ENCODE peak calls at places on chromosomes 3 and 15, in seven cellular contexts. Y is GM23338, G is mucosa of descending colon, C is PC-3, O is breast epithelium, D is cardiac muscle cell, Q is osteoblast. M is an unnamed sample. For H3K36me3, the result is how much of the 10 kb centered on the place peaks cover.

GRCh38 chr3:136196064-136196400 is at the start of gene MSL2:
- DNase-seq in D (no peak), G (peak), O (no peak), Y (no peak), C (no peak), Q (no peak), M (no peak)

GRCh38 chr15:97401970-97402369 is 558.5 kb upstream of the ARRDC4 start:
- DNase-seq in C (no peak), O (no peak), Y (no peak), Q (no peak), D (no peak), G (no peak), M (no peak)

GRCh38 chr15:82570721-82571519 is 30.7 kb upstream of the RPS17 start:
- DNase-seq in D (peak), Q (peak), Y (peak), O (no peak), C (peak), G (no peak), M (no peak)

GRCh38 chr3:149299938-149300791 is 33.3 kb downstream of the TM4SF18 start:
- DNase-seq in D (peak), Q (no peak), Y (no peak), C (peak), O (no peak), G (peak), M (peak)

GRCh38 chr3:194256040-194256945 is 94.8 kb downstream of the CPN2 start:
- DNase-seq in G (no peak), O (no peak), C (no peak), Q (no peak), Y (no peak), D (no peak), M (no peak)

GRCh38 chr3:196599734-196600128 is 31.3 kb downstream of the FBXO45 start:
- DNase-seq in Y (no peak), O (no peak), D (no peak), Q (peak), C (peak), G (no peak), M (no peak)

GRCh38 chr3:182789371-182789770 is 3.9 kb upstream of the ATP11B start:
- DNase-seq in C (no peak), Q (no peak), D (peak), O (no peak), Y (no peak), G (no peak), M (peak)

GRCh38 chr3:39809181-39809994 is at the start of gene MYRIP:
- DNase-seq in Q (peak), C (peak), Y (peak), D (peak), G (peak), O (peak), M (no peak)

GRCh38 chr3:10164546-10165393 is at the start of gene IRAK2:
- DNase-seq in Y (peak), G (peak), C (peak), D (peak), Q (peak), O (peak), M (no peak)

GRCh38 chr3:36403661-36404060 is 23.4 kb downstream of the STAC start:
- DNase-seq in Y (no peak), O (no peak), Q (no peak), G (no peak), C (no peak), D (no peak), M (peak)

GRCh38 chr3:124149081-124149480 is 157.2 kb upstream of the ROPN1 start:
- DNase-seq in C (no peak), G (no peak), Y (no peak), O (no peak), D (no peak), Q (no peak), M (no peak)

GRCh38 chr3:150469931-150470740 is 62.0 kb downstream of the TSC22D2 start:
- DNase-seq in G (peak), C (peak), Q (no peak), D (no peak), Y (no peak), O (peak), M (peak)

GRCh38 chr3:184778426-184779332 is 33.3 kb upstream of the VPS8 start:
- DNase-seq in Q (peak), G (no peak), Y (no peak), D (peak), C (no peak), O (no peak), M (no peak)

GRCh38 chr3:24419067-24419791 is 75.4 kb downstream of the THRB start:
- DNase-seq in Y (no peak), C (no peak), G (no peak), Q (no peak), O (no peak), D (no peak), M (no peak)

GRCh38 chr3:43621406-43621973 is 321 bp downstream of the ANO10 start:
- DNase-seq in Q (no peak), Y (no peak), D (no peak), G (peak), O (no peak), C (no peak), M (no peak)

GRCh38 chr3:6119367-6119766 is 741.5 kb upstream of the GRM7 start:
- DNase-seq in O (no peak), Y (no peak), Q (no peak), D (no peak), G (no peak), C (no peak), M (no peak)

GRCh38 chr3:44892689-44893088 is 18.3 kb downstream of the TGM4 start:
- DNase-seq in C (peak), G (no peak), D (peak), Q (no peak), Y (no peak), O (no peak), M (peak)

GRCh38 chr15:28974142-28974541 is 88.4 kb downstream of the APBA2 start:
- DNase-seq in C (no peak), D (no peak), G (no peak), O (peak), Q (no peak), Y (no peak), M (no peak)

GRCh38 chr15:78364233-78364632 is 24.1 kb downstream of the CRABP1 start:
- DNase-seq in D (no peak), O (no peak), Q (no peak), Y (no peak), G (no peak), C (no peak), M (no peak)

GRCh38 chr15:32824777-32825176 is 107.0 kb downstream of the GREM1 start:
- DNase-seq in Y (no peak), O (no peak), D (peak), C (peak), Q (peak), G (no peak), M (peak)

GRCh38 chr15:89122532-89123525 is 34.6 kb downstream of the ABHD2 start:
- DNase-seq in Q (no peak), D (no peak), O (no peak), G (no peak), Y (no peak), C (peak), M (peak)

GRCh38 chr3:13022348-13023250 is 50.6 kb downstream of the IQSEC1 start:
- DNase-seq in Y (peak), Q (peak), D (peak), O (peak), G (no peak), C (peak), M (no peak)

GRCh38 chr3:190225186-190225692 is 97.0 kb downstream of the CLDN1 start:
- DNase-seq in Q (no peak), Y (peak), D (peak), C (peak), G (peak), O (no peak), M (peak)

GRCh38 chr3:65873028-65873427 is 165.7 kb downstream of the MAGI1 start:
- DNase-seq in G (no peak), Y (no peak), Q (no peak), O (no peak), C (no peak), D (peak), M (no peak)

GRCh38 chr3:197027151-197027895 is 2.3 kb downstream of the MELTF start:
- DNase-seq in Q (peak), D (peak), G (no peak), C (peak), O (peak), Y (no peak), M (no peak)

DNA sequence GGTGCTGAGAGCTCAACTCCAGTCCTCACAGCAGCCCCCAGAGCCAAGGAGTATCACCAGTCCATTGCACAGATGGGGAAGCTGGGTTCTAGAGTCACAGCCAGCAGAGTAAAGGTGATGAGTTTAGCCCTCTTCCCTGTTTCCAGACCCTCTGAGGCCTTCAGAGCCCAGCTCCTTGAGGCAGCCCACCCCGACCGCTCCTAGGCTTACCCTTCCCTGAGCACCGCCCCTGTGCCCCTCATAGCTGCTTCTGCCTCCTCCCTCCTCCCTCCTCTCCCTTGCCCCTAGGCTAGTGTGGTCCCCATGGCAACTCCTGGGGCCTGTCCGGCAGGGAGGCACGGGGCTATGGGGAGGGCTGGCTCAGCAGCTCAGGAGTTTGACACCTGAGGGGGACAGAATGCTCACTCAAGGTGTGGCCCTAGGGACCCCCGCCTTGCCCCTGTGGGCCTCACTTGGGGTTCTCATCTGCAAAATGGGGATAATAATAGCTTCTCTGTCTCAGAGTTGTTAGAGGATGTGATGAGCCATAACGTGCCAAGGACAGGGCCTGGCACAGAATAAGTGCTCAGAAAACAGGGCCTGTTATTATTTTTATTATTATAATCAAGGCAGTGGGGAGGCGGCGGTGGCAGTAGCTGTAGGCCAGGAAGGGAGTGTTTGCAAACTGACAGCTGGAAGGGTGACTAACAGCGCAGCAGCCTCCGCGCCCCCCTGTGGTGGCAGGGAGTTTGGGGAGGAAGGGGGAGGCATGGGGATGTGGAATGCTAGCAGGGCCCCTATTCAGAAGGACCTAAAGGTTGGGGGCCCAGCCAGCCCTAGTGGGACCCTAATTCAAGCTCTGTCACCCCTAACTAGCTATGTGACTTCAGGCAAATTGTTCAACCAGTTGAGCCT is 11.5 kb downstream of the CSK start:
- DNase-seq in Y (peak), C (no peak), Q (peak), D (peak), O (no peak), G (no peak), M (peak)
- TF ChIP-seq CTCF in Y (peak), C (peak), Q (peak), D (peak), O (no peak), G (no peak), M (peak)

GRCh38 chr15:93046120-93046519 is 42.9 kb downstream of the RGMA start:
- DNase-seq in Y (no peak), G (no peak), Q (peak), D (no peak), O (no peak), C (no peak), M (no peak)
- H3K36me3 ChIP-seq in Y (under half), G (under half), Q (under half), D (under half), O (under half), C (under half), M (under half)

GRCh38 chr3:119677641-119677934 is 382 bp upstream of the COX17 start:
- DNase-seq in Q (no peak), O (no peak), G (no peak), D (no peak), C (no peak), Y (no peak), M (no peak)
- H3K4me3 ChIP-seq in Q (peak), O (peak), G (peak), D (peak), C (peak), Y (peak), M (peak)

GRCh38 chr15:65519781-65520299 is 2.4 kb upstream of the DPP8 start:
- DNase-seq in Y (no peak), G (no peak), Q (no peak), C (no peak), O (no peak), D (no peak), M (no peak)
- TF ChIP-seq CTCF in Y (no peak), G (no peak), Q (no peak), C (no peak), O (no peak), D (no peak), M (no peak)

DNA sequence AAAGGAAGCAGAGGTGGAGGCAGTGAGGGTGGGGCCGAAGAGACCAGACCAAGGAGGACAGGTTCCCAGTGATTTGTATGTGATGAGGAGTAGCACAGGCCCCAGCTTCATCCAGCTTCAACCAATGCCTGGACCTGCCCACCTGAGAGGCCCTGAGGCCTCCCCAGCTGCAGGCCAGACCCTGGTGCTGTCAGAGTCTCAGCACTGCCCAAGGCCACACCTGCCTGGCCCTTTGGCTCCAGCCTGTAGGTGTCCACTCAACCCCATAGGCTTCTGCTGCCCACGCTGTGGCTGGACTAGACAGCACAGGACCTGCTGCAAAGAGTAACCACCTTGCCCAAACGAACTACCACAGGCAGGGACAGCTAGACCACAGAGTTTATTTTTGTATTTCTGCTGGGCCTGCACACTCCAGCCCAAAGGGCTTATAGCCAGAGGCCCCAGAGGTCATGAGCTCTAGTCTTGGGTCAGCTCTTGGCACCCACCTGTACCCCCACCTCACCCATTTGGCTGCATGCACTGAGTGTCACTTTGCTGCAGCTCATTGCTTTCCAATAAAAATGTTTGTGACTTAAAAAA is 81.9 kb upstream of the CDV3 start:
- DNase-seq in G (no peak), Q (no peak), C (no peak), Y (no peak), O (no peak), D (no peak), M (no peak)
- H3K36me3 ChIP-seq in G (under half), Q (under half), C (under half), Y (under half), O (under half), D (under half), M (under half)

GRCh38 chr3:71585891-71586809 is 2.6 kb upstream of the FOXP1 start:
- DNase-seq in Y (peak), C (peak), G (peak), D (peak), Q (no peak), O (no peak), M (peak)
- H3K4me3 ChIP-seq in Y (no peak), C (peak), G (no peak), D (no peak), Q (peak), O (peak), M (no peak)

GRCh38 chr3:34387831-34388564 is 589.6 kb downstream of the PDCD6IP start:
- DNase-seq in O (no peak), Q (no peak), D (no peak), Y (peak), C (peak), G (no peak), M (no peak)
- TF ChIP-seq CTCF in O (no peak), Q (no peak), D (no peak), Y (peak), C (no peak), G (no peak), M (no peak)

DNA sequence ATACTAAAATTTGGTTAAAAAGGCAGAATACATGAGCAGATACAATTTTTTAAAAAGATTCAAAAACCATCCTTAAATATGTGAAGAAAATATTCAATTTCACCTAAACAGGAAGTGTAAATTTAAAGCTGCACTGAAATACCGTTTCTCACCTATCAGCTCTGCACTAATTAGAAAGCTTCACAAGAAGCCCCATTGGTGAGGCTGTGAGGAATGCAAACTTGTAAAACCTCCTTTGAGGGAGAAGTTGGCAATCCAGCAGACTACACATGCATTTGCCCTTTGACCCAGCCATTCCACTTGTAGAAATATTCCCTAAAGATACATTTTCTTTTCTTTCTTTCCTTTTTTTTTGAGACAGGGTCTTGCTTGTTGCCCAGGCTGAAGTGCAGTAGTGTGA is 18.8 kb downstream of the BLM start:
- DNase-seq in G (no peak), C (no peak), O (no peak), Q (no peak), Y (no peak), D (peak), M (no peak)
- H3K36me3 ChIP-seq in G (under half), C (under half), O (under half), Q (under half), Y (under half), D (under half), M (under half)

DNA sequence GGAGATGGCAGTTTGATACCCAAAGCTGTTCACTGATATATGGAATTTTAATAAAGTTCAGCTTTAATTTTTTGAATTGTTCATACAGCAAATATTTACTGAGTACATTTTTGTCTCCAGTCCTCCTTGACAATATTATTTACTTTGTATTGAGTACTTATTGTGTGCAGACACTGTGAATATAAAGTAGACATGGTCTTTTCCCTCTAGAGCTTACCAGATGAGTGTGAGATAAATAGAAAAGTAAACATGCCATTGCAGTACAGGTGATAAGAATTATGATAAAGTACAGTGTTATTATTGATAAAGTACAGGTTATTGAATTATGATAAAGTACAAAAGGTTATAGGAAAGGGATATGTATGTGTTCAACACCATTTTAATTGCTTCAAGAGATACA is 2.1 kb downstream of the UBA5 start:
- DNase-seq in G (no peak), C (peak), O (no peak), D (no peak), Y (no peak), Q (no peak), M (no peak)
- H3K4me3 ChIP-seq in G (no peak), C (peak), O (no peak), D (no peak), Y (peak), Q (no peak), M (no peak)